ENCODE peak calls at places on chromosomes 12 and 14, in four cellular contexts. One of them, this sample, is unnamed.

GRCh38 chr12:116977465-116978380 is 67.0 kb downstream of the FBXW8 start:
- DNase-seq in A549: no peak
- DNase-seq in HepG2: no peak
- DNase-seq in H1: no peak
- DNase-seq in this sample: no peak

GRCh38 chr12:15276088-15276698 is 46.1 kb upstream of the PTPRO start:
- DNase-seq in A549: peak
- DNase-seq in H1: no peak
- DNase-seq in HepG2: peak
- DNase-seq in this sample: peak

GRCh38 chr12:30822385-30823139 is 67.8 kb upstream of the CAPRIN2 start:
- DNase-seq in A549: peak
- DNase-seq in HepG2: no peak
- DNase-seq in H1: no peak
- DNase-seq in this sample: no peak

GRCh38 chr12:105860556-105861207 is 278.1 kb downstream of the NUAK1 start:
- DNase-seq in H1: no peak
- DNase-seq in A549: peak
- DNase-seq in HepG2: peak
- DNase-seq in this sample: no peak

GRCh38 chr12:117486840-117487659 is 125.6 kb upstream of the NOS1 start:
- DNase-seq in A549: peak
- DNase-seq in HepG2: no peak
- DNase-seq in H1: no peak
- DNase-seq in this sample: no peak

GRCh38 chr14:77681196-77682157 is 26.3 kb downstream of the ALKBH1 start:
- DNase-seq in HepG2: peak
- DNase-seq in H1: no peak
- DNase-seq in A549: peak
- DNase-seq in this sample: no peak

GRCh38 chr14:42378880-42379279 is 772.2 kb downstream of the LRFN5 start:
- DNase-seq in HepG2: no peak
- DNase-seq in H1: no peak
- DNase-seq in A549: no peak
- DNase-seq in this sample: no peak

GRCh38 chr14:55133416-55133815 is 4.4 kb downstream of the LGALS3 start:
- DNase-seq in H1: no peak
- DNase-seq in HepG2: no peak
- DNase-seq in A549: no peak
- DNase-seq in this sample: no peak

GRCh38 chr14:37198273-37198598 is 499 bp downstream of the MIPOL1 start:
- DNase-seq in HepG2: no peak
- DNase-seq in A549: no peak
- DNase-seq in H1: no peak
- DNase-seq in this sample: no peak

GRCh38 chr14:93984070-93984469 is 7.7 kb upstream of the ASB2 start:
- DNase-seq in H1: no peak
- DNase-seq in HepG2: no peak
- DNase-seq in A549: no peak
- DNase-seq in this sample: no peak

GRCh38 chr12:88834226-88834625 is 254.0 kb upstream of the KITLG start:
- DNase-seq in A549: no peak
- DNase-seq in H1: no peak
- DNase-seq in HepG2: no peak
- DNase-seq in this sample: no peak

GRCh38 chr12:70609739-70610491 is 27.3 kb downstream of the PTPRB start:
- DNase-seq in HepG2: no peak
- DNase-seq in A549: peak
- DNase-seq in H1: no peak
- DNase-seq in this sample: peak

GRCh38 chr12:27462151-27462694 is 15.7 kb downstream of the SMCO2 start:
- DNase-seq in HepG2: no peak
- DNase-seq in H1: no peak
- DNase-seq in A549: peak
- DNase-seq in this sample: no peak

GRCh38 chr14:38042356-38042755 is 165.3 kb upstream of the SSTR1 start:
- DNase-seq in H1: peak
- DNase-seq in A549: peak
- DNase-seq in HepG2: peak
- DNase-seq in this sample: no peak

GRCh38 chr12:20212036-20212435 is 156.3 kb upstream of the PDE3A start:
- DNase-seq in H1: no peak
- DNase-seq in A549: peak
- DNase-seq in HepG2: no peak
- DNase-seq in this sample: no peak

GRCh38 chr12:102612008-102612407 is 131.6 kb upstream of the IGF1 start:
- DNase-seq in A549: no peak
- DNase-seq in HepG2: no peak
- DNase-seq in H1: peak
- DNase-seq in this sample: no peak

GRCh38 chr12:28506271-28506670 is 316.0 kb downstream of the CCDC91 start:
- DNase-seq in HepG2: no peak
- DNase-seq in A549: no peak
- DNase-seq in H1: no peak
- DNase-seq in this sample: no peak

GRCh38 chr12:99386907-99387306 is 260.6 kb upstream of the GARIN6 start:
- DNase-seq in H1: no peak
- DNase-seq in HepG2: peak
- DNase-seq in A549: peak
- DNase-seq in this sample: peak

GRCh38 chr12:25051583-25052190 is 102.8 kb upstream of the BCAT1 start:
- DNase-seq in HepG2: no peak
- DNase-seq in A549: no peak
- DNase-seq in H1: no peak
- DNase-seq in this sample: no peak

GRCh38 chr12:117606945-117607344 is 245.5 kb upstream of the NOS1 start:
- DNase-seq in A549: no peak
- DNase-seq in H1: no peak
- DNase-seq in HepG2: no peak
- DNase-seq in this sample: no peak

GRCh38 chr12:26465419-26466097 is 270.2 kb downstream of the SSPN start:
- DNase-seq in HepG2: no peak
- DNase-seq in A549: peak
- DNase-seq in H1: no peak
- DNase-seq in this sample: no peak

GRCh38 chr12:28191018-28191595 is 851 bp downstream of the CCDC91 start:
- DNase-seq in HepG2: no peak
- DNase-seq in A549: no peak
- DNase-seq in H1: no peak
- DNase-seq in this sample: peak

GRCh38 chr12:7351177-7351576 is 47.3 kb downstream of the ACSM4 start:
- DNase-seq in HepG2: no peak
- DNase-seq in H1: no peak
- DNase-seq in A549: no peak
- DNase-seq in this sample: no peak

GRCh38 chr12:91406920-91407341 is 224.3 kb upstream of the DCN start:
- DNase-seq in A549: peak
- DNase-seq in HepG2: no peak
- DNase-seq in H1: no peak
- DNase-seq in this sample: no peak

GRCh38 chr12:6345319-6346071 is 3.6 kb upstream of the TNFRSF1A start:
- DNase-seq in H1: no peak
- DNase-seq in A549: peak
- DNase-seq in HepG2: peak
- DNase-seq in this sample: peak

GRCh38 chr12:58521796-58522195 is 398.5 kb downstream of the LRIG3 start:
- DNase-seq in H1: no peak
- DNase-seq in HepG2: no peak
- DNase-seq in A549: no peak
- DNase-seq in this sample: no peak

GRCh38 chr12:99959549-99960170 is 25.1 kb downstream of the ANKS1B start:
- DNase-seq in A549: peak
- DNase-seq in HepG2: peak
- DNase-seq in H1: no peak
- DNase-seq in this sample: no peak

GRCh38 chr14:47194051-47194450 is 481.4 kb downstream of the MDGA2 start:
- DNase-seq in A549: no peak
- DNase-seq in H1: no peak
- DNase-seq in HepG2: no peak
- DNase-seq in this sample: no peak

GRCh38 chr14:63745858-63746425 is 18.1 kb upstream of the SGPP1 start:
- DNase-seq in HepG2: no peak
- DNase-seq in A549: no peak
- DNase-seq in H1: no peak
- DNase-seq in this sample: no peak

GRCh38 chr12:124298685-124299410 is 4.0 kb downstream of the RFLNA start:
- DNase-seq in A549: no peak
- DNase-seq in HepG2: no peak
- DNase-seq in H1: no peak
- DNase-seq in this sample: no peak

GRCh38 chr14:28769358-28769757 is 2.8 kb downstream of the FOXG1 start:
- DNase-seq in H1: no peak
- DNase-seq in A549: no peak
- DNase-seq in HepG2: no peak
- DNase-seq in this sample: no peak

GRCh38 chr12:108826115-108826806 is 31.1 kb downstream of the SSH1 start:
- DNase-seq in H1: no peak
- DNase-seq in HepG2: no peak
- DNase-seq in A549: no peak
- DNase-seq in this sample: no peak
- TF ChIP-seq HDAC2 in H1: no peak
- TF ChIP-seq HDAC2 in HepG2: no peak
- TF ChIP-seq HDAC2 in A549: no peak
- TF ChIP-seq HDAC2 in this sample: no peak

GRCh38 chr14:100589071-100589759 is 2.0 kb upstream of the BEGAIN start:
- DNase-seq in A549: no peak
- DNase-seq in HepG2: no peak
- DNase-seq in H1: no peak
- DNase-seq in this sample: no peak
- TF ChIP-seq HDAC2 in A549: no peak
- TF ChIP-seq HDAC2 in HepG2: no peak
- TF ChIP-seq HDAC2 in H1: no peak
- TF ChIP-seq HDAC2 in this sample: no peak

DNA sequence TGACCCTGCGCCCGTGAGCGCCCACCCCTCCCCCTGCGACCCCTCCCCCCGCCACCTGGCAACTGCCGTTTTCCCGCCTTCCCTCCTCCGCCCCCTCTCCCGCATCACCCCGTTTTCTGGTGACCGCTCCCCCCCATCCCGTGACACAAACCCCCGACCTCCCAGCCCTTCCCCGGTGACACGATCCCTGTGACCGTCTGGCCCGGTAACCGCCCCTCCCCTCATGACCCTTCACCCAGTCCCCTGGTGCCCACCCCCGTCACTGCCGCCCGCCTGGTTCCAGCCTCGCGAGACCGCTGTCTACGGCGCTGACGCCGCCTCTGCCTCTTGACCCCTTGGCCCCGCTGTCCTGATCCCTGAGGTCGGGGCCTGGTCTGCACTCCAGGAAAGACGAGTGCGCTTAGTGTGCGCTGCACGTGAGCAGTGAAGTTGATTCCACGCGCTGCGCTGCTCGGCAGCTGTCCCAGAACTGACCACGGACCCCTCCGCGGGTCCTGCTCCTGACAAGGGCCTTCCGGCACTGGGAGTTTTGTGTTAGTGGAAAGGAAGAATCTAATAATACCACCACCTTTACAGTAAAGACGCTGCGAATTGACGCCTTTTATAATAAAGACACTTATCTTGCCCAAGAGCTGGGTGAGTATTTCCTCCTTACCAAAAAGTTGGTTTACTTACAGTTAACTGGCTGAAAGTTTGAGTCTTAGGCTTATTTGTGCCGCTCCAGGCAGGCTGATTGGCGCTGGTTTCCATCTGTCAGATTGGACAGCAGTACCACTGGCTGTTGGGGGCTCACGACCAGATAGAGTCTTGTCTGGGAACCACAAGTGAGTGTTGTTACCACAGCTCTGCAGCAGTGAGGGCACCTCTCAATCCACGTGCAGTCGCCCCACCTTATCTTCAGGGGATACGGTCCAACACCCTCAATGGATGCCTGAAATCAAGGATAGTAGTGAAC is 59.2 kb downstream of the DDX51 start:
- DNase-seq in H1: no peak
- DNase-seq in HepG2: peak
- DNase-seq in A549: peak
- DNase-seq in this sample: peak
- TF ChIP-seq HDAC2 in H1: no peak
- TF ChIP-seq HDAC2 in HepG2: peak
- TF ChIP-seq HDAC2 in A549: no peak
- TF ChIP-seq HDAC2 in this sample: peak

DNA sequence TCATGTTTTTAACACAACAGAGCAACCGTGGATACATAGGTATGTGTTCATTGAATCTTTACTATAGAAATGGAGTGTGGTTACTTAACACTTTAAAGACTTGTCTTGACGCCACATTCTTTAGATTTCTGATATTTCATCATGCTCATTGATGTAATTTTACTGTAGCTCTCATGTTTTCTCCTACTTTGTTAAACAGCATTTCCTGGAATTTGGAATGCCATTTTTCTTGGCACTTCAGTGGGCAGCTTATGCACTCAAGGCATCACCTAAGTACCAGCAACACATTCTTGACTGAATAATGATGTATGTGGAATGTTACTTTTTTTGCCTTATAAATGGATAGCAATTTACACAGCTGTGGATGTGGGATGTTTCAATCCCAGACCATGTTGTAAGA is 298.4 kb downstream of the NPAS3 start:
- DNase-seq in A549: no peak
- DNase-seq in H1: no peak
- DNase-seq in HepG2: no peak
- DNase-seq in this sample: no peak
- TF ChIP-seq HDAC2 in A549: no peak
- TF ChIP-seq HDAC2 in H1: no peak
- TF ChIP-seq HDAC2 in HepG2: no peak
- TF ChIP-seq HDAC2 in this sample: no peak

GRCh38 chr12:128339121-128339520 is 72.2 kb downstream of the TMEM132C start:
- DNase-seq in HepG2: no peak
- DNase-seq in A549: no peak
- DNase-seq in H1: no peak
- DNase-seq in this sample: no peak
- TF ChIP-seq HDAC2 in HepG2: no peak
- TF ChIP-seq HDAC2 in A549: no peak
- TF ChIP-seq HDAC2 in H1: no peak
- TF ChIP-seq HDAC2 in this sample: no peak